ENCODE peak calls at places on chromosome X, in eight cellular contexts. P is fibroblast of mammary gland, F is tibial nerve, K is SK-N-SH, B is psoas muscle, X is left lung, I is GM12865, S is ovary. D is an unnamed sample.

GRCh38 chrX:38061335-38061734 is 55.0 kb downstream of the SYTL5 start:
- DNase-seq in P (peak), F (no peak), K (no peak), B (no peak), X (no peak), I (no peak), S (no peak), D (no peak)

GRCh38 chrX:57380026-57380796 is 93.7 kb downstream of the FAAH2 start:
- DNase-seq in P (no peak), F (no peak), K (no peak), B (no peak), X (no peak), I (no peak), S (no peak), D (no peak)

GRCh38 chrX:110265624-110266023 is 52.3 kb downstream of the AMMECR1 start:
- DNase-seq in P (no peak), F (no peak), K (no peak), B (no peak), X (no peak), I (no peak), S (no peak), D (no peak)

GRCh38 chrX:131330735-131331134 is 41.6 kb upstream of the IGSF1 start:
- DNase-seq in P (no peak), F (no peak), K (no peak), B (no peak), X (no peak), I (no peak), S (no peak), D (no peak)

GRCh38 chrX:66760648-66761047 is 121.8 kb upstream of the EDA2R start:
- DNase-seq in P (peak), F (no peak), K (no peak), B (no peak), X (no peak), I (no peak), S (no peak), D (no peak)

GRCh38 chrX:153524234-153524633 is 6.8 kb downstream of the ATP2B3 start:
- DNase-seq in P (no peak), F (no peak), K (no peak), B (no peak), X (no peak), I (no peak), S (no peak), D (no peak)

GRCh38 chrX:259692-260355 is 21.4 kb upstream of the PLCXD1 start:
- DNase-seq in P (no peak), F (no peak), K (no peak), B (peak), X (no peak), I (no peak), S (no peak), D (no peak)

GRCh38 chrX:73577368-73577767 is 14.4 kb downstream of the CHIC1 start:
- DNase-seq in P (peak), F (no peak), K (no peak), B (no peak), X (no peak), I (no peak), S (peak), D (no peak)

GRCh38 chrX:120560405-120560841 is 339 bp downstream of the CUL4B start:
- DNase-seq in P (peak), F (no peak), K (no peak), B (no peak), X (no peak), I (peak), S (no peak), D (peak)

GRCh38 chrX:119763175-119763574 is 4.8 kb downstream of the SOWAHD start:
- DNase-seq in P (peak), F (no peak), K (no peak), B (no peak), X (no peak), I (no peak), S (no peak), D (no peak)

GRCh38 chrX:153812220-153812619 is 17.8 kb downstream of the SSR4 start:
- DNase-seq in P (no peak), F (no peak), K (no peak), B (no peak), X (no peak), I (no peak), S (no peak), D (no peak)

GRCh38 chrX:81202413-81202794 is 502 bp downstream of the SH3BGRL start:
- DNase-seq in P (peak), F (no peak), K (no peak), B (no peak), X (no peak), I (peak), S (no peak), D (no peak)

GRCh38 chrX:138710866-138711331 is 618 bp downstream of the FGF13 start:
- DNase-seq in P (no peak), F (no peak), K (no peak), B (peak), X (peak), I (no peak), S (peak), D (peak)

GRCh38 chrX:56563231-56564116 is at the start of gene UBQLN2:
- DNase-seq in P (peak), F (peak), K (peak), B (peak), X (peak), I (peak), S (peak), D (peak)

GRCh38 chrX:17500145-17500579 is 125.2 kb downstream of the NHS start:
- DNase-seq in P (peak), F (no peak), K (no peak), B (no peak), X (no peak), I (no peak), S (no peak), D (no peak)

GRCh38 chrX:104391905-104392304 is 137.2 kb upstream of the ESX1 start:
- DNase-seq in P (no peak), F (no peak), K (no peak), B (no peak), X (no peak), I (no peak), S (no peak), D (no peak)

GRCh38 chrX:17160971-17161370 is 214.0 kb upstream of the NHS start:
- DNase-seq in P (peak), F (no peak), K (peak), B (no peak), X (no peak), I (no peak), S (no peak), D (no peak)

DNA sequence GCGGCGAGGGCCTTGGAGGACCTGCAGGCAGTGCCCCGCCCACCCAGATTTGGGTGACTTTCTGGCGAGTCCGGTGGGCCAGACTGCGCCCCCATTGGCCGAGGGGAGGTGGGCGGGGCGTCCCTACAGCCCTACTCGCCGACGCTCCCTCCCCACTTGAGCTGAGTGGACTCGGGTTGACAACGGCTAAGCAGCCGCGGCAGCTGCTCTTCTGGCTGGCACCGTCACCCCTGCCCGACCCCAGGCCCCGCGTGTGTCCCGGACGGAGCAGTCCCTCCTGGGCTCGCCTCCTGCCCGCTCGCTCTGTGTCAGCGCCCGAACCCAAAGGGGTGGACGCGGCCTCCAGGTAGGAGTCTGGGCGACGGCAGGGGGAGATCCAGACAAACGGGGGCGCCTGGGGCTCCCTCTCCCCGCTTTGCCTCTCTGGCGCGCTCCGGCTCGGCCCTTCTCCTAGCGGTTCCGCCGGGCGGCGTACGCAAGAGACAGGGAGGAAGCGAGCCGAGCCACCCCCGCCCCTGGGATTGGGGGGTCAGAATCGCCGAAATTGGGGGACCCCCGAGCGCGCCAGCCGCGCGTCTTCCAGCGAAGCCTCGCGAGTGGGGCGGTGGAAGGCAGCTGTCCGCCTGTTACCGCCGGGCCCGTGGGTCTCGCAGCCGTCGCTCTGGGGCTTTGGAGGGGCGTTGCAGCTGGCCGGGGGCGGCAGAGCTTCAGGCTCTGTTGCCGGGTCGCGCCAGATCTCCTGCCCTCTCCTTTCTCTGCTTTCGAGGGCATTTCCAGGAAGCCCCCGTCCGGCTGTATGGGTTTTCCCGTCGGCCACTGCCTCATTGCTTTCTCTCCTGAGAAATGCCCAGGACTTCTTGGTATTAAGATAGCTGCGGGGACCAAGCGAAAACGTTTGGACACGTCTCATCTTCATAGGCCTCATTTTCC is 46.3 kb downstream of the STARD8 start:
- DNase-seq in P (peak), F (peak), K (peak), B (peak), X (peak), I (peak), S (peak), D (peak)
- H3K4me3 ChIP-seq in P (peak), F (peak), K (peak), B (peak), X (peak), I (peak), S (peak), D (peak)

GRCh38 chrX:68827848-68828562 is 816 bp upstream of the EFNB1 start:
- DNase-seq in P (peak), F (peak), K (peak), B (peak), X (peak), I (peak), S (peak), D (peak)

GRCh38 chrX:68827256-68827655 is 1.6 kb upstream of the EFNB1 start:
- DNase-seq in P (no peak), F (no peak), K (no peak), B (no peak), X (no peak), I (no peak), S (no peak), D (no peak)

GRCh38 chrX:68830486-68831404 is 1.9 kb downstream of the EFNB1 start:
- DNase-seq in P (no peak), F (no peak), K (peak), B (no peak), X (no peak), I (no peak), S (peak), D (no peak)

GRCh38 chrX:68829594-68830485 is 1.0 kb downstream of the EFNB1 start:
- DNase-seq in P (peak), F (no peak), K (peak), B (no peak), X (no peak), I (no peak), S (peak), D (peak)

DNA sequence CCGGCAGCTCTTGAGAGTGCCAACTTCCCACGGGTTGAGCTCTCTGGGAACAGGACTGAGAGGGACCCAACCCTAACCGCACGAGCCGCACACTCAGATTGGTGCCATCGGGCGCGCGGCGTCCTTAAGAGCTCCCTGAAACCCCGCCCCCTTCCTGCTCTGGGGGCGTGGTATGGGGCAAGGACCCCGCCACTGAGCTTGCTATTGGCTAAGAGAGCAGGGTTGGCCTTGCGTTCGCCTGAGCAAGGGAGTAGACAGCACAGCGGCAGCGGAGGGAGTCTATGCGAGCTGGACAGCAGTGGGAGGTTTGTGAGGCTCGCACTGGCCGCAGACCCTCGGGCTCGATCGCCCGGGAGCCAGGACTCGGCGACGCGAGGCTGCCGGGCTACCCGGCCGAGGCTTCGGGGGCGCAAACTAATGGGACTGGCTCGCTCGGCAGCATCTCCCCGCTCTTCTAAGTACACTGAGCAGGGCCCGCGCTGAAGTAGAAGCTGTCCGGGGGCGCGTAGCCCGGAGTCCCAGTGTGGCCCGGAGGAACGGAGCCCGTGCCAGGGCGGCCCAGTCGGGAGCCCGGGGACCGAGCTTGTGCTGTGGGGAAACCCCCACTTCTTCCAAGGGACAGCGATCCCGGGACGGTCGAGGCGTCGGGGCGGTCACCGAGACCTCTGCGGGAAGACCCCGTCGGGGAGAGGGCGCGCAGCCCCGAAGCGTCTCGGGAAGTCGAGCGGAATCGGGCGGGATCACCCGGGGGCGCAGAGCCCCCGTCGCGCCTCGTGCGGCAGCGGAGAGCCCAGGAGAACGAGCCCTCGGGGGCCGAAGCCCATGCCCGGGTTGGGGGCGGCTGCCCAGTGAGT is at the start of gene EFNB1:
- DNase-seq in P (peak), F (peak), K (peak), B (peak), X (peak), I (peak), S (peak), D (peak)
- H3K4me3 ChIP-seq in P (peak), F (peak), K (peak), B (peak), X (peak), I (peak), S (peak), D (peak)

GRCh38 chrX:21374163-21374993 is at the start of gene CNKSR2:
- DNase-seq in P (peak), F (peak), K (peak), B (peak), X (peak), I (peak), S (peak), D (peak)

GRCh38 chrX:21373637-21374162 is 518 bp upstream of the CNKSR2 start:
- DNase-seq in P (no peak), F (no peak), K (no peak), B (no peak), X (no peak), I (no peak), S (no peak), D (peak)

GRCh38 chrX:21374994-21375794 is 976 bp downstream of the CNKSR2 start:
- DNase-seq in P (no peak), F (no peak), K (peak), B (peak), X (peak), I (no peak), S (no peak), D (peak)

GRCh38 chrX:21375795-21376069 is 1.5 kb downstream of the CNKSR2 start:
- DNase-seq in P (no peak), F (no peak), K (peak), B (no peak), X (no peak), I (no peak), S (no peak), D (no peak)

DNA sequence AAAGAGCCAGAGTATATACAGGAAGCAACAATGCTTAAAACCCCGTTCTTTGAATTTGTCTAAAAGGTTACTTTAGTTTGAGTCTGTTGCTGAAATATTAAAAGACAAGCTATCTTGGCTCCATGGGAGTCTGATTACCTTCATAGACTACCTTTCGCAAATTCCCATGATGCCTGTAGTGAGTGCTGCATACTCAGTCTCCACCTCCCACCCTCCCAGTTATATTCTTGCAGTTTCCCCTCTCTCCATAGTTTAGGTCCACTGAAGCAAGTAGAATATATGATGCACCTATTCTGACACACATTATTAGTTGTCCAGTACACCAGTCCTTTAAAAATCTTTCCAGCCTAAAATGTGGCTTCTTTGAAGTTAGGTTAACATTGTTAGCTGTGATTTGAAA is 2.4 kb downstream of the CNKSR2 start:
- DNase-seq in P (no peak), F (no peak), K (no peak), B (no peak), X (no peak), I (no peak), S (no peak), D (no peak)
- H3K4me3 ChIP-seq in P (no peak), F (no peak), K (no peak), B (no peak), X (no peak), I (no peak), S (no peak), D (no peak)

DNA sequence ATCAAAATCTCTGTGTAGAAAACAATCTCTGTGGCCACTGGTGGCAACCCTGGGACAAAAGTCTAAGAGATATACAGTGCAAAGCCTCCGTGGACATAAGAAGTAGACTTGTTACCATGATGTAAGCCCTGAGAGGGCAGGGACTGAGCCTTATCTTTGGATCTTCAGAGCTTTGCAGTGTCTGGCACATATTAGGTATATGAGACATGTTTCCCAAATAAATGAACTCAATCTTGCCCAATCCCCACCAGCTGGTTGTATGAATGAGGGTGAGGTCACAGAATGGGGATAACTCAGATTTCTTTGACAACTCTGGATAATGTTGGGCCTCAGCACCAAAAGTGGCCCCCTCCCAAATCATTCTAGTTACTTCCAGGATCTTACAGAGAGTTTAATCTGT is 511.4 kb upstream of the DIPK2B start:
- DNase-seq in P (peak), F (no peak), K (no peak), B (no peak), X (no peak), I (no peak), S (no peak), D (no peak)
- H3K4me3 ChIP-seq in P (no peak), F (no peak), K (no peak), B (no peak), X (no peak), I (no peak), S (no peak), D (no peak)

DNA sequence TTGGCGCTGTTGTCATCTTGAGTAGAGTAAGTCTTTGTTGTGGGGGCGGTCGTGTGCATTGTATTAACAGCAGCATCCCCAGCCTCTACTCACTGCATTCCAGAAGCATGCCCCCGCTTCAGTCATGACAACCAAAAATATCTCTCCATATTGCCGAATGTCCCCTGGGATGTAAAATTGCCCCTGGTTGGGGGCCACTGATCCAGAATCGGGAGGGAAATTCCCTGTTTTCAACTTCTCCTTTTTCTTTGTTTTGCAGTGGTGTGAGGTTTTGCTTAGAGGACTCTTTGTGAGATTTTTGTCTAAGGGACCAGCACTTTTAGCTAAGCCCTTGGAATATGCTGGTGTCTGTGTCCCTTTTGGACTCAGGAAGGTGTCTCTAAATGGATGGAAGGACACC is 3.1 kb upstream of the IL13RA1 start:
- DNase-seq in P (no peak), F (no peak), K (no peak), B (no peak), X (no peak), I (no peak), S (no peak), D (no peak)
- H3K4me3 ChIP-seq in P (no peak), F (no peak), K (no peak), B (no peak), X (no peak), I (no peak), S (no peak), D (no peak)

GRCh38 chrX:114581528-114582263 is 2.2 kb upstream of the HTR2C start:
- DNase-seq in P (no peak), F (no peak), K (peak), B (no peak), X (no peak), I (no peak), S (no peak), D (peak)
- H3K4me3 ChIP-seq in P (no peak), F (peak), K (no peak), B (no peak), X (no peak), I (no peak), S (no peak), D (peak)

GRCh38 chrX:46572295-46572936 is 1.1 kb upstream of the CHST7 start:
- DNase-seq in P (no peak), F (no peak), K (no peak), B (no peak), X (no peak), I (peak), S (no peak), D (no peak)
- H3K4me3 ChIP-seq in P (no peak), F (no peak), K (no peak), B (no peak), X (no peak), I (no peak), S (no peak), D (no peak)

GRCh38 chrX:108019382-108019857 is 25.4 kb upstream of the VSIG1 start:
- DNase-seq in P (no peak), F (no peak), K (no peak), B (no peak), X (no peak), I (no peak), S (no peak), D (no peak)
- H3K4me3 ChIP-seq in P (no peak), F (no peak), K (no peak), B (no peak), X (no peak), I (no peak), S (no peak), D (no peak)

GRCh38 chrX:125387945-125388344 is 68.3 kb downstream of the TEX13C start:
- DNase-seq in P (no peak), F (no peak), K (no peak), B (no peak), X (no peak), I (no peak), S (no peak), D (no peak)
- H3K4me3 ChIP-seq in P (no peak), F (no peak), K (no peak), B (no peak), X (no peak), I (no peak), S (no peak), D (no peak)

D was measured in right cardiac atrium.